ENCODE peak calls at places on chromosomes 5 and 9, in five cellular contexts. N, C, L, K and E are unnamed samples.

GRCh38 chr5:74596930-74597329 is 43.6 kb downstream of the ENC1 start:
- DNase-seq in K (no peak), L (no peak), C (no peak), N (peak), E (no peak)

GRCh38 chr9:132827366-132827765 is 50.7 kb downstream of the AK8 start:
- DNase-seq in C (no peak), L (no peak), N (no peak), K (no peak), E (no peak)

GRCh38 chr5:96316487-96316886 is 116.6 kb downstream of the PCSK1 start:
- DNase-seq in K (no peak), C (no peak), L (no peak), N (no peak), E (no peak)

GRCh38 chr9:134559013-134559412 is 82.6 kb upstream of the COL5A1 start:
- DNase-seq in C (no peak), K (no peak), N (no peak), L (no peak), E (no peak)

GRCh38 chr9:137221477-137222111 is 446 bp downstream of the RNF208 start:
- DNase-seq in N (no peak), C (no peak), K (no peak), L (no peak), E (no peak)

GRCh38 chr5:56543431-56544385 is 271.6 kb upstream of the MAP3K1 start:
- DNase-seq in C (no peak), N (peak), L (no peak), K (no peak), E (peak)

GRCh38 chr5:174532453-174533126 is 191.8 kb upstream of the MSX2 start:
- DNase-seq in N (peak), K (peak), L (no peak), C (peak), E (peak)

GRCh38 chr5:104015765-104016164 is 453.2 kb upstream of the NUDT12 start:
- DNase-seq in C (no peak), N (no peak), K (no peak), L (no peak), E (no peak)

GRCh38 chr9:125537442-125538091 is 169.4 kb downstream of the MAPKAP1 start:
- DNase-seq in C (no peak), N (no peak), L (no peak), K (no peak), E (no peak)

GRCh38 chr5:76960004-76960625 is 7.3 kb downstream of the CRHBP start:
- DNase-seq in N (peak), L (no peak), C (no peak), K (no peak), E (peak)

GRCh38 chr5:36462295-36463021 is 143.9 kb upstream of the SLC1A3 start:
- DNase-seq in L (no peak), N (peak), C (peak), K (no peak), E (peak)

GRCh38 chr9:68894502-68894901 is 119.4 kb downstream of the PRKACG start:
- DNase-seq in C (no peak), N (no peak), L (no peak), K (no peak), E (no peak)

GRCh38 chr9:128082173-128082572 is 14.1 kb downstream of the SLC25A25 start:
- DNase-seq in K (no peak), N (no peak), C (peak), L (no peak), E (no peak)

GRCh38 chr5:65355301-65355700 is 126.4 kb downstream of the ADAMTS6 start:
- DNase-seq in K (no peak), C (peak), L (no peak), N (no peak), E (no peak)

GRCh38 chr5:133927616-133928180 is 40.7 kb downstream of the C5orf15 start:
- DNase-seq in C (no peak), K (no peak), L (no peak), N (no peak), E (no peak)

GRCh38 chr9:92048924-92049625 is 66.1 kb downstream of the SPTLC1 start:
- DNase-seq in L (no peak), C (no peak), K (no peak), N (peak), E (peak)

GRCh38 chr5:139061856-139062255 is 136.3 kb downstream of the SIL1 start:
- DNase-seq in K (no peak), N (peak), C (no peak), L (no peak), E (peak)

GRCh38 chr9:22731786-22732185 is 285.2 kb downstream of the DMRTA1 start:
- DNase-seq in N (no peak), K (no peak), C (no peak), L (no peak), E (peak)

GRCh38 chr5:154813736-154814135 is 36.7 kb downstream of the FAXDC2 start:
- DNase-seq in K (no peak), C (no peak), N (no peak), L (no peak), E (no peak)